ENCODE peak calls at places on chromosome 18, in six cellular contexts. S is choroid plexus epithelial cell; P is non-pigmented ciliary epithelial cell; B is ELF-1; W is AG09309; O is activated naive CD8-positive, alpha-beta T cell treated with anti-CD3 and anti-CD28 coated beads, Interleukin-2, amount 50 U/mL, for 24 hours. F is an unnamed sample.

GRCh38 chr18:21682276-21683051 is 22.1 kb downstream of the ABHD3 start:
- DNase-seq in B (peak), O (peak), S (peak), W (peak), P (no peak), F (no peak)

GRCh38 chr18:77334876-77335275 is 85.2 kb downstream of the GALR1 start:
- DNase-seq in B (no peak), S (no peak), O (no peak), P (no peak), W (no peak), F (no peak)

GRCh38 chr18:47323158-47323557 is 71.7 kb upstream of the SKOR2 start:
- DNase-seq in S (no peak), O (no peak), W (no peak), B (no peak), P (no peak), F (no peak)

GRCh38 chr18:44036500-44036899 is 644.2 kb upstream of the SETBP1 start:
- DNase-seq in O (no peak), B (no peak), S (peak), W (no peak), P (no peak), F (no peak)

GRCh38 chr18:23365602-23366001 is 87.5 kb upstream of the RIOK3 start:
- DNase-seq in B (no peak), O (no peak), W (peak), P (no peak), S (peak), F (no peak)

GRCh38 chr18:48951448-48952286 is 902 bp upstream of the SMAD7 start:
- DNase-seq in W (peak), B (peak), S (peak), O (peak), P (no peak), F (peak)

GRCh38 chr18:70454705-70455322 is 166.0 kb downstream of the SOCS6 start:
- DNase-seq in O (peak), B (peak), W (no peak), P (peak), S (peak), F (no peak)

GRCh38 chr18:75607701-75608100 is 180.2 kb upstream of the SMIM21 start:
- DNase-seq in W (no peak), O (no peak), S (no peak), B (no peak), P (no peak), F (no peak)

GRCh38 chr18:14942275-14942674 is 194.3 kb downstream of the ANKRD30B start:
- DNase-seq in P (no peak), W (no peak), B (no peak), O (no peak), S (no peak), F (no peak)

GRCh38 chr18:36296591-36297418 is 708 bp upstream of the FHOD3 start:
- DNase-seq in W (peak), P (no peak), B (peak), S (peak), O (peak), F (peak)

GRCh38 chr18:75582406-75582821 is 154.9 kb upstream of the SMIM21 start:
- DNase-seq in P (no peak), B (no peak), S (no peak), W (peak), O (no peak), F (no peak)

GRCh38 chr18:23209031-23209430 is 73.7 kb downstream of the CABLES1 start:
- DNase-seq in P (no peak), W (no peak), B (no peak), S (peak), O (peak), F (no peak)

GRCh38 chr18:34048423-34048822 is 176.3 kb downstream of the NOL4 start:
- DNase-seq in P (no peak), W (no peak), S (no peak), B (no peak), O (no peak), F (no peak)

GRCh38 chr18:8367217-8367988 is 241.8 kb upstream of the RAB12 start:
- DNase-seq in B (peak), W (no peak), P (no peak), S (peak), O (peak), F (no peak)

GRCh38 chr18:80171190-80171872 is 62.3 kb downstream of the ADNP2 start:
- DNase-seq in P (peak), W (peak), S (peak), B (peak), O (peak), F (no peak)

GRCh38 chr18:68083131-68083530 is 566.6 kb upstream of the DSEL start:
- DNase-seq in S (peak), W (peak), P (peak), B (no peak), O (no peak), F (peak)

GRCh38 chr18:45526120-45526841 is 89.0 kb upstream of the SLC14A2 start:
- DNase-seq in B (no peak), S (peak), W (peak), O (no peak), P (no peak), F (no peak)